ENCODE peak calls at places on chromosomes 6 and 20, in ten cellular contexts. One of them, this sample, is unnamed.

GRCh38 chr20:63494084-63494419 is 4.8 kb downstream of the EEF1A2 start:
- DNase-seq in neuronal stem cell: no peak
- DNase-seq in psoas muscle: no peak
- DNase-seq in NT2/D1: no peak
- DNase-seq in A549: no peak
- DNase-seq in colonic mucosa: no peak
- DNase-seq in GM12865: no peak
- DNase-seq in left ventricle myocardium inferior: peak
- DNase-seq in kidney epithelial cell: no peak
- DNase-seq in CD8-positive, alpha-beta T cell: no peak
- DNase-seq in this sample: no peak

GRCh38 chr6:7720346-7720745 is 5.6 kb upstream of the BMP6 start:
- DNase-seq in GM12865: no peak
- DNase-seq in CD8-positive, alpha-beta T cell: no peak
- DNase-seq in A549: no peak
- DNase-seq in kidney epithelial cell: no peak
- DNase-seq in NT2/D1: no peak
- DNase-seq in psoas muscle: no peak
- DNase-seq in left ventricle myocardium inferior: no peak
- DNase-seq in neuronal stem cell: no peak
- DNase-seq in colonic mucosa: no peak
- DNase-seq in this sample: no peak

GRCh38 chr20:35994994-35995453 is 26.6 kb downstream of the CNBD2 start:
- DNase-seq in psoas muscle: peak
- DNase-seq in NT2/D1: peak
- DNase-seq in left ventricle myocardium inferior: peak
- DNase-seq in kidney epithelial cell: peak
- DNase-seq in A549: peak
- DNase-seq in GM12865: peak
- DNase-seq in colonic mucosa: peak
- DNase-seq in neuronal stem cell: peak
- DNase-seq in CD8-positive, alpha-beta T cell: peak
- DNase-seq in this sample: peak

GRCh38 chr6:146297815-146298214 is 245.8 kb upstream of the RAB32 start:
- DNase-seq in GM12865: no peak
- DNase-seq in left ventricle myocardium inferior: no peak
- DNase-seq in colonic mucosa: no peak
- DNase-seq in CD8-positive, alpha-beta T cell: no peak
- DNase-seq in kidney epithelial cell: no peak
- DNase-seq in NT2/D1: no peak
- DNase-seq in psoas muscle: no peak
- DNase-seq in neuronal stem cell: no peak
- DNase-seq in A549: no peak
- DNase-seq in this sample: no peak

GRCh38 chr6:115891111-115891669 is 169.5 kb downstream of the FRK start:
- DNase-seq in kidney epithelial cell: peak
- DNase-seq in colonic mucosa: no peak
- DNase-seq in neuronal stem cell: no peak
- DNase-seq in NT2/D1: no peak
- DNase-seq in A549: peak
- DNase-seq in psoas muscle: no peak
- DNase-seq in CD8-positive, alpha-beta T cell: no peak
- DNase-seq in GM12865: peak
- DNase-seq in left ventricle myocardium inferior: no peak
- DNase-seq in this sample: no peak

GRCh38 chr6:52407467-52407866 is 12.7 kb upstream of the EFHC1 start:
- DNase-seq in NT2/D1: no peak
- DNase-seq in left ventricle myocardium inferior: no peak
- DNase-seq in kidney epithelial cell: no peak
- DNase-seq in psoas muscle: no peak
- DNase-seq in colonic mucosa: no peak
- DNase-seq in A549: peak
- DNase-seq in neuronal stem cell: peak
- DNase-seq in CD8-positive, alpha-beta T cell: no peak
- DNase-seq in GM12865: peak
- DNase-seq in this sample: peak

GRCh38 chr20:41969656-41970055 is 351.5 kb upstream of the CHD6 start:
- DNase-seq in kidney epithelial cell: no peak
- DNase-seq in left ventricle myocardium inferior: no peak
- DNase-seq in colonic mucosa: no peak
- DNase-seq in GM12865: no peak
- DNase-seq in NT2/D1: no peak
- DNase-seq in neuronal stem cell: no peak
- DNase-seq in psoas muscle: no peak
- DNase-seq in CD8-positive, alpha-beta T cell: no peak
- DNase-seq in A549: no peak
- DNase-seq in this sample: no peak

GRCh38 chr6:111774346-111774703 is 98.9 kb downstream of the FYN start:
- DNase-seq in kidney epithelial cell: no peak
- DNase-seq in neuronal stem cell: no peak
- DNase-seq in NT2/D1: no peak
- DNase-seq in A549: no peak
- DNase-seq in GM12865: no peak
- DNase-seq in psoas muscle: no peak
- DNase-seq in colonic mucosa: no peak
- DNase-seq in left ventricle myocardium inferior: no peak
- DNase-seq in CD8-positive, alpha-beta T cell: no peak
- DNase-seq in this sample: no peak

GRCh38 chr6:40484066-40484465 is 103.1 kb downstream of the LRFN2 start:
- DNase-seq in CD8-positive, alpha-beta T cell: no peak
- DNase-seq in neuronal stem cell: no peak
- DNase-seq in colonic mucosa: no peak
- DNase-seq in A549: no peak
- DNase-seq in kidney epithelial cell: no peak
- DNase-seq in NT2/D1: no peak
- DNase-seq in psoas muscle: no peak
- DNase-seq in GM12865: no peak
- DNase-seq in left ventricle myocardium inferior: no peak
- DNase-seq in this sample: no peak

GRCh38 chr6:27092316-27092692 is 155.2 kb upstream of the PRSS16 start:
- DNase-seq in NT2/D1: no peak
- DNase-seq in left ventricle myocardium inferior: no peak
- DNase-seq in neuronal stem cell: no peak
- DNase-seq in colonic mucosa: no peak
- DNase-seq in CD8-positive, alpha-beta T cell: no peak
- DNase-seq in psoas muscle: no peak
- DNase-seq in GM12865: no peak
- DNase-seq in kidney epithelial cell: no peak
- DNase-seq in A549: no peak
- DNase-seq in this sample: no peak
- H3K4me3 ChIP-seq in NT2/D1: peak
- H3K4me3 ChIP-seq in left ventricle myocardium inferior: peak
- H3K4me3 ChIP-seq in neuronal stem cell: peak
- H3K4me3 ChIP-seq in colonic mucosa: no peak
- H3K4me3 ChIP-seq in CD8-positive, alpha-beta T cell: no peak
- H3K4me3 ChIP-seq in psoas muscle: no peak
- H3K4me3 ChIP-seq in GM12865: peak
- H3K4me3 ChIP-seq in kidney epithelial cell: peak
- H3K4me3 ChIP-seq in A549: peak
- H3K4me3 ChIP-seq in this sample: peak

DNA sequence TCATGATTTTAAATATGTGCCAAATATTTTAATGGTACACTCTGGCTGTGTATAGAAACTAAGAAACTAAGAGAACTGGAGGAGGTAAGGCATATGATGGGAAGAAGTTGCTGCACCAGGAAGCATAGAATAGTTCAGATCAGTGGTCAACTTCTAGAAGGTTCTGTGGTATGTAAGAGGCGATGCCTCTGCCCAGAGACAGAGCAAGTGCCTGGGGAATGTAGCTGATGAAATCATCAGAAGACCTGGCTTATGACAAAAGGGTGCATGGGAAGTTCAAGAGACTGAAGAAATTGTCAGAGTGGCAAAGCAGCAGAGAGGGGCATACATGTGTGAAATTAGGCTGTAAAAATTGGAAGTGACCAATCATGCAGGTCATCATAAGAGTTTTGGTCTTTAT is 580.8 kb downstream of the BMP2 start:
- DNase-seq in kidney epithelial cell: no peak
- DNase-seq in GM12865: no peak
- DNase-seq in A549: no peak
- DNase-seq in NT2/D1: no peak
- DNase-seq in psoas muscle: no peak
- DNase-seq in left ventricle myocardium inferior: no peak
- DNase-seq in CD8-positive, alpha-beta T cell: no peak
- DNase-seq in colonic mucosa: no peak
- DNase-seq in neuronal stem cell: no peak
- DNase-seq in this sample: no peak
- H3K4me3 ChIP-seq in kidney epithelial cell: no peak
- H3K4me3 ChIP-seq in GM12865: no peak
- H3K4me3 ChIP-seq in A549: no peak
- H3K4me3 ChIP-seq in NT2/D1: no peak
- H3K4me3 ChIP-seq in psoas muscle: no peak
- H3K4me3 ChIP-seq in left ventricle myocardium inferior: no peak
- H3K4me3 ChIP-seq in CD8-positive, alpha-beta T cell: no peak
- H3K4me3 ChIP-seq in colonic mucosa: no peak
- H3K4me3 ChIP-seq in neuronal stem cell: no peak
- H3K4me3 ChIP-seq in this sample: no peak

GRCh38 chr20:58980711-58981563 is at the start of gene NELFCD:
- DNase-seq in psoas muscle: peak
- DNase-seq in left ventricle myocardium inferior: peak
- DNase-seq in NT2/D1: peak
- DNase-seq in neuronal stem cell: peak
- DNase-seq in kidney epithelial cell: peak
- DNase-seq in CD8-positive, alpha-beta T cell: peak
- DNase-seq in GM12865: peak
- DNase-seq in A549: peak
- DNase-seq in colonic mucosa: peak
- DNase-seq in this sample: peak

GRCh38 chr20:58981564-58982364 is 708 bp downstream of the NELFCD start:
- DNase-seq in GM12865: peak
- DNase-seq in kidney epithelial cell: no peak
- DNase-seq in NT2/D1: no peak
- DNase-seq in left ventricle myocardium inferior: no peak
- DNase-seq in neuronal stem cell: peak
- DNase-seq in A549: peak
- DNase-seq in CD8-positive, alpha-beta T cell: no peak
- DNase-seq in psoas muscle: no peak
- DNase-seq in colonic mucosa: peak
- DNase-seq in this sample: no peak

GRCh38 chr20:58985656-58986055 is 4.6 kb downstream of the NELFCD start:
- DNase-seq in left ventricle myocardium inferior: no peak
- DNase-seq in GM12865: no peak
- DNase-seq in kidney epithelial cell: no peak
- DNase-seq in neuronal stem cell: no peak
- DNase-seq in CD8-positive, alpha-beta T cell: no peak
- DNase-seq in A549: no peak
- DNase-seq in NT2/D1: no peak
- DNase-seq in colonic mucosa: no peak
- DNase-seq in psoas muscle: no peak
- DNase-seq in this sample: no peak

GRCh38 chr20:58984691-58985090 is 3.6 kb downstream of the NELFCD start:
- DNase-seq in kidney epithelial cell: no peak
- DNase-seq in colonic mucosa: no peak
- DNase-seq in psoas muscle: no peak
- DNase-seq in NT2/D1: no peak
- DNase-seq in left ventricle myocardium inferior: no peak
- DNase-seq in neuronal stem cell: no peak
- DNase-seq in CD8-positive, alpha-beta T cell: no peak
- DNase-seq in A549: no peak
- DNase-seq in GM12865: no peak
- DNase-seq in this sample: no peak

DNA sequence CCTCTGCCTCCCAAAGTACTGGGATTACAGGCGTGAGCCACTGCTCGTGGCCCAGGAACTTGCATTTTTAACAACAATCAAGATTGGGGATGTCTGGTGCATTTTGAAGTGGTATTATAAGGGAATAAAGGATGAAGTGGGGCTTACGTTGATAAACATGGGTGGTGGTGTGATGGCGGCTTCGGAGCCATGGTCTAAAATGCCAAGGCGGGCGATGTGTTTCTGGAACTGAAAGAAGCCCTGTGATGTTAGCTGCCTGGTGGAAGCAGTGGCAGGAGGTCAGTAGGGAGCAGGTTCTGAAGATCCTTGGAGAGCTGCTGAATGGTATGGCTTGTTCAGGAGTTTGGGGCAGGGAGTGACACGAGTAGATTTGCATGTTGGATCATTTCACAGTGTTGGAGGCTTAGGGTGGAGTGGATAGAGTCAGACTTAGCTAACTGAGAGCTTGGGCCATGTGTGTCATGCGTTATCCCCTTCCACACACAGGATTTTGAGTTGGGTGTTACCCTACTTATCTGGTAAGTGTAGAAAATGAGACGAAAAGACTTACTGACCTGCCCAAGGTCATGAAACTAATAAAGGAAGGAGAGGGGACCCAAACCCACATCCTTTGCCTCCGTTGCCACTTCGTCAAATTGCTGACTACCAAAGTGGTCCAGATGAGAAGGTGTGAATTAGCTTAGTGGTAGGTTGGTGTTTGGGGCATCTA is 1.5 kb downstream of the NELFCD start:
- DNase-seq in neuronal stem cell: no peak
- DNase-seq in CD8-positive, alpha-beta T cell: no peak
- DNase-seq in A549: no peak
- DNase-seq in left ventricle myocardium inferior: no peak
- DNase-seq in kidney epithelial cell: no peak
- DNase-seq in NT2/D1: no peak
- DNase-seq in GM12865: peak
- DNase-seq in colonic mucosa: no peak
- DNase-seq in psoas muscle: no peak
- DNase-seq in this sample: no peak
- H3K4me3 ChIP-seq in neuronal stem cell: peak
- H3K4me3 ChIP-seq in CD8-positive, alpha-beta T cell: peak
- H3K4me3 ChIP-seq in A549: peak
- H3K4me3 ChIP-seq in left ventricle myocardium inferior: peak
- H3K4me3 ChIP-seq in kidney epithelial cell: peak
- H3K4me3 ChIP-seq in NT2/D1: no peak
- H3K4me3 ChIP-seq in GM12865: peak
- H3K4me3 ChIP-seq in colonic mucosa: peak
- H3K4me3 ChIP-seq in psoas muscle: peak
- H3K4me3 ChIP-seq in this sample: peak

GRCh38 chr20:57709823-57710799 is at the start of gene PMEPA1:
- DNase-seq in psoas muscle: peak
- DNase-seq in GM12865: peak
- DNase-seq in colonic mucosa: peak
- DNase-seq in CD8-positive, alpha-beta T cell: peak
- DNase-seq in neuronal stem cell: peak
- DNase-seq in kidney epithelial cell: no peak
- DNase-seq in NT2/D1: peak
- DNase-seq in A549: peak
- DNase-seq in left ventricle myocardium inferior: peak
- DNase-seq in this sample: peak

GRCh38 chr20:57708694-57709673 is 831 bp downstream of the PMEPA1 start:
- DNase-seq in left ventricle myocardium inferior: peak
- DNase-seq in kidney epithelial cell: no peak
- DNase-seq in NT2/D1: no peak
- DNase-seq in psoas muscle: peak
- DNase-seq in neuronal stem cell: no peak
- DNase-seq in GM12865: no peak
- DNase-seq in colonic mucosa: peak
- DNase-seq in A549: no peak
- DNase-seq in CD8-positive, alpha-beta T cell: no peak
- DNase-seq in this sample: no peak

GRCh38 chr20:57711826-57712225 is 2.0 kb upstream of the PMEPA1 start:
- DNase-seq in CD8-positive, alpha-beta T cell: no peak
- DNase-seq in GM12865: no peak
- DNase-seq in kidney epithelial cell: no peak
- DNase-seq in psoas muscle: no peak
- DNase-seq in A549: no peak
- DNase-seq in left ventricle myocardium inferior: no peak
- DNase-seq in neuronal stem cell: no peak
- DNase-seq in NT2/D1: no peak
- DNase-seq in colonic mucosa: no peak
- DNase-seq in this sample: no peak

GRCh38 chr20:57711311-57711712 is 1.5 kb upstream of the PMEPA1 start:
- DNase-seq in NT2/D1: no peak
- DNase-seq in GM12865: no peak
- DNase-seq in left ventricle myocardium inferior: no peak
- DNase-seq in CD8-positive, alpha-beta T cell: no peak
- DNase-seq in A549: peak
- DNase-seq in colonic mucosa: no peak
- DNase-seq in kidney epithelial cell: no peak
- DNase-seq in psoas muscle: no peak
- DNase-seq in neuronal stem cell: no peak
- DNase-seq in this sample: no peak

GRCh38 chr20:57710841-57711240 is 1.0 kb upstream of the PMEPA1 start:
- DNase-seq in left ventricle myocardium inferior: no peak
- DNase-seq in CD8-positive, alpha-beta T cell: no peak
- DNase-seq in neuronal stem cell: no peak
- DNase-seq in NT2/D1: no peak
- DNase-seq in psoas muscle: no peak
- DNase-seq in GM12865: no peak
- DNase-seq in colonic mucosa: no peak
- DNase-seq in kidney epithelial cell: no peak
- DNase-seq in A549: no peak
- DNase-seq in this sample: no peak
- H3K4me3 ChIP-seq in left ventricle myocardium inferior: peak
- H3K4me3 ChIP-seq in CD8-positive, alpha-beta T cell: peak
- H3K4me3 ChIP-seq in neuronal stem cell: no peak
- H3K4me3 ChIP-seq in NT2/D1: peak
- H3K4me3 ChIP-seq in psoas muscle: peak
- H3K4me3 ChIP-seq in GM12865: no peak
- H3K4me3 ChIP-seq in colonic mucosa: peak
- H3K4me3 ChIP-seq in kidney epithelial cell: peak
- H3K4me3 ChIP-seq in A549: peak
- H3K4me3 ChIP-seq in this sample: peak

This sample was measured in Jurkat, Clone E6-1.